ENCODE peak calls at places on chromosome 2, in nine cellular contexts. E is AG04449; A is NCI-H774; Q is ovary; H is stimulated activated CD8-positive, alpha-beta memory T cell treated with anti-CD3 and anti-CD28 coated beads, Interleukin-15, amount 100 ng/mL, for 24 hours; U is stimulated activated CD4-positive, alpha-beta T cell treated with anti-CD3 and anti-CD28 coated beads, Interleukin-2, amount 100 ng/mL, for 24 hours; G is SW 1271; T is activated CD4-positive, alpha-beta T cell treated with anti-CD3 and anti-CD28 coated beads, Interleukin-2, amount 50 U/mL, for 48 hours; F is SK-MEL-5. X is an unnamed sample.

GRCh38 chr2:4883375-4883774 is 808.8 kb upstream of the SOX11 start:
- DNase-seq in U (no peak), G (no peak), A (no peak), F (no peak), E (no peak), Q (no peak), T (no peak), H (no peak), X (no peak)

GRCh38 chr2:106965611-106966010 is 79.6 kb upstream of the ST6GAL2 start:
- DNase-seq in Q (no peak), A (no peak), U (no peak), E (no peak), F (no peak), T (no peak), G (no peak), H (no peak), X (no peak)

GRCh38 chr2:177543007-177543760 is 150.6 kb downstream of the AGPS start:
- DNase-seq in G (no peak), Q (no peak), A (no peak), U (no peak), E (peak), F (peak), T (no peak), H (no peak), X (peak)

GRCh38 chr2:134120718-134121630 is 132.9 kb upstream of the MGAT5 start:
- DNase-seq in A (peak), U (peak), T (peak), G (peak), E (no peak), F (peak), H (peak), Q (peak), X (peak)

GRCh38 chr2:217254111-217254510 is 394.2 kb upstream of the TNP1 start:
- DNase-seq in A (no peak), T (no peak), F (no peak), H (no peak), E (no peak), G (no peak), U (no peak), Q (no peak), X (no peak)

GRCh38 chr2:102126660-102127059 is 15.9 kb upstream of the IL1R1 start:
- DNase-seq in U (no peak), E (no peak), H (no peak), F (no peak), A (no peak), G (no peak), Q (no peak), T (peak), X (no peak)

GRCh38 chr2:30235859-30236535 is 4.7 kb downstream of the LBH start:
- DNase-seq in H (no peak), T (peak), F (no peak), U (peak), E (no peak), Q (no peak), G (no peak), A (no peak), X (no peak)

GRCh38 chr2:43593241-43593640 is 2.6 kb downstream of the THADA start:
- DNase-seq in Q (no peak), U (no peak), H (no peak), T (no peak), F (no peak), G (no peak), E (no peak), A (no peak), X (no peak)

GRCh38 chr2:144780983-144781382 is 261.1 kb upstream of the ZEB2 start:
- DNase-seq in G (no peak), T (no peak), Q (no peak), U (no peak), H (no peak), A (no peak), F (peak), E (no peak), X (no peak)

GRCh38 chr2:99032786-99033185 is 96.8 kb upstream of the CRACDL start:
- DNase-seq in T (no peak), U (no peak), F (no peak), H (no peak), G (no peak), A (no peak), Q (no peak), E (no peak), X (no peak)

GRCh38 chr2:157470321-157470720 is 26.4 kb upstream of the CYTIP start:
- DNase-seq in T (no peak), A (no peak), E (no peak), Q (no peak), G (no peak), F (no peak), H (no peak), U (no peak), X (no peak)

GRCh38 chr2:57542081-57542480 is 504.5 kb upstream of the VRK2 start:
- DNase-seq in Q (no peak), E (no peak), F (no peak), A (no peak), G (no peak), U (no peak), T (no peak), H (no peak), X (no peak)

GRCh38 chr2:67510745-67511144 is 113.6 kb downstream of the ETAA1 start:
- DNase-seq in Q (no peak), G (no peak), H (no peak), A (no peak), T (no peak), F (no peak), U (no peak), E (peak), X (no peak)

GRCh38 chr2:72024451-72025175 is 123.0 kb downstream of the CYP26B1 start:
- DNase-seq in Q (no peak), F (no peak), A (no peak), U (peak), H (no peak), G (no peak), E (no peak), T (no peak), X (no peak)

GRCh38 chr2:223465793-223466192 is 136.4 kb downstream of the SCG2 start:
- DNase-seq in Q (peak), H (no peak), E (peak), T (no peak), G (peak), U (no peak), A (no peak), F (peak), X (peak)

GRCh38 chr2:200101862-200102261 is 146.5 kb downstream of the MAIP1 start:
- DNase-seq in Q (no peak), T (no peak), A (no peak), H (no peak), G (no peak), F (no peak), U (no peak), E (no peak), X (no peak)

GRCh38 chr2:71530246-71530986 is 77.1 kb downstream of the DYSF start:
- DNase-seq in Q (no peak), E (no peak), A (peak), U (no peak), F (peak), G (peak), T (peak), H (no peak), X (peak)

GRCh38 chr2:215619022-215619958 is 183.4 kb upstream of the FN1 start:
- DNase-seq in U (no peak), F (peak), T (peak), A (peak), H (no peak), E (no peak), G (peak), Q (no peak), X (no peak)

GRCh38 chr2:237097911-237098702 is 12.4 kb downstream of the COPS8 start:
- DNase-seq in T (no peak), G (no peak), A (no peak), H (no peak), U (no peak), Q (no peak), E (peak), F (no peak), X (peak)

GRCh38 chr2:32746554-32747133 is 118.8 kb downstream of the TTC27 start:
- DNase-seq in E (no peak), T (no peak), Q (no peak), G (no peak), F (no peak), A (no peak), H (no peak), U (no peak), X (no peak)

GRCh38 chr2:162840598-162841246 is 2.2 kb upstream of the KCNH7 start:
- DNase-seq in A (peak), T (peak), U (no peak), F (peak), E (no peak), G (peak), H (no peak), Q (peak), X (peak)

GRCh38 chr2:25453199-25453903 is 111.6 kb upstream of the DNMT3A start:
- DNase-seq in U (peak), H (no peak), E (no peak), F (no peak), G (no peak), T (peak), Q (no peak), A (no peak), X (no peak)

GRCh38 chr2:80028584-80028983 is 276.0 kb downstream of the LRRTM1 start:
- DNase-seq in U (no peak), A (no peak), H (no peak), F (no peak), Q (no peak), T (no peak), E (no peak), G (no peak), X (no peak)

GRCh38 chr2:222751821-222752719 is 80.6 kb downstream of the MOGAT1 start:
- DNase-seq in H (no peak), G (no peak), F (no peak), E (no peak), Q (no peak), U (no peak), A (no peak), T (no peak), X (no peak)

GRCh38 chr2:65064728-65065552 is 8.7 kb downstream of the CEP68 start:
- DNase-seq in F (peak), H (no peak), G (peak), U (peak), T (peak), E (peak), A (no peak), Q (peak), X (peak)

GRCh38 chr2:85547089-85547858 is 8.3 kb downstream of the MAT2A start:
- DNase-seq in G (no peak), E (no peak), T (no peak), H (no peak), U (no peak), Q (no peak), A (no peak), F (no peak), X (no peak)

GRCh38 chr2:3302751-3303582 is 74.7 kb downstream of the EIPR1 start:
- DNase-seq in H (no peak), E (no peak), U (no peak), G (no peak), Q (no peak), A (no peak), T (no peak), F (no peak), X (no peak)

GRCh38 chr2:39024833-39025232 is 96.0 kb downstream of the SOS1 start:
- DNase-seq in A (no peak), F (no peak), H (no peak), E (no peak), Q (no peak), G (no peak), U (no peak), T (no peak), X (no peak)

GRCh38 chr2:150544731-150545130 is 57.3 kb upstream of the RND3 start:
- DNase-seq in U (no peak), E (no peak), H (no peak), T (no peak), G (no peak), Q (no peak), F (no peak), A (no peak), X (no peak)

GRCh38 chr2:176494949-176495353 is 225.7 kb downstream of the MTX2 start:
- DNase-seq in F (no peak), T (no peak), H (no peak), Q (no peak), G (no peak), U (no peak), E (no peak), A (no peak), X (no peak)

GRCh38 chr2:152176113-152176714 is 651 bp upstream of the STAM2 start:
- DNase-seq in U (no peak), F (no peak), T (no peak), H (no peak), Q (no peak), A (no peak), G (no peak), E (no peak), X (no peak)

GRCh38 chr2:64754587-64754986 is 100.9 kb upstream of the SERTAD2 start:
- DNase-seq in A (no peak), T (no peak), H (no peak), F (no peak), G (no peak), E (no peak), Q (no peak), U (no peak), X (no peak)

GRCh38 chr2:235605306-235605998 is 111.6 kb downstream of the AGAP1 start:
- DNase-seq in U (no peak), Q (peak), F (no peak), G (peak), H (no peak), T (no peak), E (peak), A (peak), X (peak)

GRCh38 chr2:31429759-31430438 is 15.4 kb upstream of the XDH start:
- DNase-seq in G (no peak), A (no peak), Q (no peak), F (no peak), T (peak), H (no peak), E (no peak), U (peak), X (no peak)

GRCh38 chr2:45793998-45794720 is 142.7 kb downstream of the PRKCE start:
- DNase-seq in E (no peak), F (no peak), G (no peak), T (no peak), H (no peak), A (no peak), Q (no peak), U (no peak), X (no peak)

GRCh38 chr2:64392514-64392913 is 61.4 kb upstream of the LGALSL start:
- DNase-seq in Q (no peak), F (no peak), G (no peak), H (no peak), U (no peak), A (no peak), T (no peak), E (no peak), X (no peak)

GRCh38 chr2:207394812-207395534 is 134.8 kb upstream of the CREB1 start:
- DNase-seq in F (peak), A (no peak), E (peak), Q (no peak), G (peak), T (peak), H (no peak), U (peak), X (peak)

GRCh38 chr2:128550801-128551416 is 232.2 kb upstream of the HS6ST1 start:
- DNase-seq in A (no peak), H (no peak), E (no peak), Q (no peak), F (no peak), U (no peak), T (no peak), G (no peak), X (no peak)

GRCh38 chr2:33222309-33222708 is 254.1 kb upstream of the RASGRP3 start:
- DNase-seq in U (no peak), H (no peak), F (no peak), A (no peak), T (no peak), Q (no peak), E (no peak), G (no peak), X (no peak)

GRCh38 chr2:233209978-233210680 is 41.3 kb upstream of the ATG16L1 start:
- DNase-seq in U (no peak), H (no peak), E (no peak), Q (no peak), A (no peak), T (no peak), G (no peak), F (no peak), X (no peak)